ENCODE peak calls at places on chromosomes 4 and X, in ten cellular contexts. One of them, this sample, is unnamed.

GRCh38 chr4:42519803-42520417 is 122.6 kb downstream of the SHISA3 start:
- DNase-seq in heart left ventricle: peak; percentile 23
- DNase-seq in GM23338: peak; percentile 73
- DNase-seq in ascending aorta: no peak
- DNase-seq in naive thymus-derived CD4-positive, alpha-beta T cell: peak; percentile 24
- DNase-seq in CD4-positive, CD25-positive, alpha-beta regulatory T cell: peak; percentile 45
- DNase-seq in lower lobe of right lung: no peak
- DNase-seq in mesenchymal stem cell: peak; percentile 51
- DNase-seq in pancreas: no peak
- DNase-seq in aorta: no peak
- DNase-seq in this sample: no peak

GRCh38 chrX:142266417-142266816 is 61.3 kb upstream of the MAGEC2 start:
- DNase-seq in GM23338: no peak
- DNase-seq in naive thymus-derived CD4-positive, alpha-beta T cell: no peak
- DNase-seq in CD4-positive, CD25-positive, alpha-beta regulatory T cell: no peak
- DNase-seq in lower lobe of right lung: no peak
- DNase-seq in mesenchymal stem cell: no peak
- DNase-seq in ascending aorta: no peak
- DNase-seq in heart left ventricle: no peak
- DNase-seq in aorta: no peak
- DNase-seq in pancreas: no peak
- DNase-seq in this sample: no peak

GRCh38 chrX:111490683-111491082 is 20.8 kb upstream of the SERTM2 start:
- DNase-seq in heart left ventricle: no peak
- DNase-seq in aorta: no peak
- DNase-seq in naive thymus-derived CD4-positive, alpha-beta T cell: no peak
- DNase-seq in GM23338: no peak
- DNase-seq in pancreas: no peak
- DNase-seq in CD4-positive, CD25-positive, alpha-beta regulatory T cell: no peak
- DNase-seq in mesenchymal stem cell: peak; percentile 68
- DNase-seq in lower lobe of right lung: no peak
- DNase-seq in ascending aorta: no peak
- DNase-seq in this sample: no peak

GRCh38 chr4:183788308-183788707 is 116.8 kb upstream of the STOX2 start:
- DNase-seq in ascending aorta: no peak
- DNase-seq in naive thymus-derived CD4-positive, alpha-beta T cell: no peak
- DNase-seq in CD4-positive, CD25-positive, alpha-beta regulatory T cell: no peak
- DNase-seq in lower lobe of right lung: no peak
- DNase-seq in GM23338: no peak
- DNase-seq in aorta: no peak
- DNase-seq in pancreas: no peak
- DNase-seq in mesenchymal stem cell: no peak
- DNase-seq in heart left ventricle: no peak
- DNase-seq in this sample: no peak

GRCh38 chr4:81207793-81208192 is 7.2 kb downstream of the PRKG2 start:
- DNase-seq in mesenchymal stem cell: no peak
- DNase-seq in pancreas: no peak
- DNase-seq in aorta: no peak
- DNase-seq in GM23338: no peak
- DNase-seq in CD4-positive, CD25-positive, alpha-beta regulatory T cell: no peak
- DNase-seq in lower lobe of right lung: no peak
- DNase-seq in ascending aorta: no peak
- DNase-seq in naive thymus-derived CD4-positive, alpha-beta T cell: no peak
- DNase-seq in heart left ventricle: no peak
- DNase-seq in this sample: no peak

GRCh38 chr4:103754844-103755243 is 35.1 kb upstream of the TACR3 start:
- DNase-seq in pancreas: peak; percentile 46
- DNase-seq in mesenchymal stem cell: no peak
- DNase-seq in lower lobe of right lung: no peak
- DNase-seq in naive thymus-derived CD4-positive, alpha-beta T cell: no peak
- DNase-seq in GM23338: no peak
- DNase-seq in aorta: no peak
- DNase-seq in ascending aorta: no peak
- DNase-seq in CD4-positive, CD25-positive, alpha-beta regulatory T cell: no peak
- DNase-seq in heart left ventricle: no peak
- DNase-seq in this sample: no peak

GRCh38 chr4:14180983-14181601 is 553.6 kb upstream of the BOD1L1 start:
- DNase-seq in naive thymus-derived CD4-positive, alpha-beta T cell: no peak
- DNase-seq in heart left ventricle: no peak
- DNase-seq in pancreas: no peak
- DNase-seq in CD4-positive, CD25-positive, alpha-beta regulatory T cell: no peak
- DNase-seq in mesenchymal stem cell: no peak
- DNase-seq in aorta: no peak
- DNase-seq in ascending aorta: no peak
- DNase-seq in GM23338: no peak
- DNase-seq in lower lobe of right lung: no peak
- DNase-seq in this sample: no peak

GRCh38 chr4:173448103-173448502 is 49.2 kb upstream of the SCRG1 start:
- DNase-seq in GM23338: no peak
- DNase-seq in ascending aorta: no peak
- DNase-seq in CD4-positive, CD25-positive, alpha-beta regulatory T cell: no peak
- DNase-seq in mesenchymal stem cell: no peak
- DNase-seq in aorta: no peak
- DNase-seq in pancreas: no peak
- DNase-seq in heart left ventricle: peak; percentile 23
- DNase-seq in lower lobe of right lung: no peak
- DNase-seq in naive thymus-derived CD4-positive, alpha-beta T cell: no peak
- DNase-seq in this sample: no peak

GRCh38 chr4:136713140-136713539 is 819.2 kb downstream of the PCDH18 start:
- DNase-seq in ascending aorta: no peak
- DNase-seq in GM23338: peak; percentile 36
- DNase-seq in aorta: no peak
- DNase-seq in lower lobe of right lung: no peak
- DNase-seq in naive thymus-derived CD4-positive, alpha-beta T cell: no peak
- DNase-seq in mesenchymal stem cell: peak; percentile 53
- DNase-seq in pancreas: no peak
- DNase-seq in heart left ventricle: no peak
- DNase-seq in CD4-positive, CD25-positive, alpha-beta regulatory T cell: no peak
- DNase-seq in this sample: no peak

GRCh38 chrX:100356497-100356896 is 53.6 kb downstream of the PCDH19 start:
- DNase-seq in lower lobe of right lung: no peak
- DNase-seq in naive thymus-derived CD4-positive, alpha-beta T cell: no peak
- DNase-seq in mesenchymal stem cell: no peak
- DNase-seq in ascending aorta: no peak
- DNase-seq in heart left ventricle: no peak
- DNase-seq in pancreas: no peak
- DNase-seq in CD4-positive, CD25-positive, alpha-beta regulatory T cell: no peak
- DNase-seq in GM23338: no peak
- DNase-seq in aorta: no peak
- DNase-seq in this sample: no peak

GRCh38 chr4:101259876-101260275 is 87.5 kb downstream of the PPP3CA start:
- DNase-seq in CD4-positive, CD25-positive, alpha-beta regulatory T cell: no peak
- DNase-seq in ascending aorta: no peak
- DNase-seq in heart left ventricle: no peak
- DNase-seq in lower lobe of right lung: no peak
- DNase-seq in aorta: no peak
- DNase-seq in GM23338: no peak
- DNase-seq in pancreas: no peak
- DNase-seq in mesenchymal stem cell: no peak
- DNase-seq in naive thymus-derived CD4-positive, alpha-beta T cell: no peak
- DNase-seq in this sample: no peak

GRCh38 chr4:101458914-101459313 is 111.6 kb upstream of the PPP3CA start:
- DNase-seq in naive thymus-derived CD4-positive, alpha-beta T cell: no peak
- DNase-seq in heart left ventricle: no peak
- DNase-seq in lower lobe of right lung: no peak
- DNase-seq in GM23338: no peak
- DNase-seq in mesenchymal stem cell: peak; percentile 77
- DNase-seq in ascending aorta: no peak
- DNase-seq in pancreas: no peak
- DNase-seq in aorta: no peak
- DNase-seq in CD4-positive, CD25-positive, alpha-beta regulatory T cell: no peak
- DNase-seq in this sample: no peak

GRCh38 chr4:80577991-80578390 is 242.5 kb downstream of the CFAP299 start:
- DNase-seq in ascending aorta: no peak
- DNase-seq in naive thymus-derived CD4-positive, alpha-beta T cell: no peak
- DNase-seq in lower lobe of right lung: no peak
- DNase-seq in GM23338: no peak
- DNase-seq in pancreas: no peak
- DNase-seq in heart left ventricle: no peak
- DNase-seq in aorta: no peak
- DNase-seq in CD4-positive, CD25-positive, alpha-beta regulatory T cell: no peak
- DNase-seq in mesenchymal stem cell: no peak
- DNase-seq in this sample: no peak

GRCh38 chr4:65651031-65651430 is 19.3 kb downstream of the EPHA5 start:
- DNase-seq in mesenchymal stem cell: no peak
- DNase-seq in ascending aorta: no peak
- DNase-seq in aorta: no peak
- DNase-seq in CD4-positive, CD25-positive, alpha-beta regulatory T cell: no peak
- DNase-seq in lower lobe of right lung: no peak
- DNase-seq in heart left ventricle: no peak
- DNase-seq in GM23338: no peak
- DNase-seq in pancreas: no peak
- DNase-seq in naive thymus-derived CD4-positive, alpha-beta T cell: no peak
- DNase-seq in this sample: no peak

GRCh38 chrX:40105016-40105790 is 7.4 kb upstream of the BCOR start:
- DNase-seq in naive thymus-derived CD4-positive, alpha-beta T cell: no peak
- DNase-seq in aorta: peak; percentile 82
- DNase-seq in CD4-positive, CD25-positive, alpha-beta regulatory T cell: no peak
- DNase-seq in GM23338: no peak
- DNase-seq in ascending aorta: no peak
- DNase-seq in mesenchymal stem cell: peak; percentile 57
- DNase-seq in lower lobe of right lung: peak; percentile 61
- DNase-seq in heart left ventricle: peak; percentile 44
- DNase-seq in pancreas: peak; percentile 67
- DNase-seq in this sample: no peak

GRCh38 chrX:40103565-40104323 is 6.0 kb upstream of the BCOR start:
- DNase-seq in CD4-positive, CD25-positive, alpha-beta regulatory T cell: no peak
- DNase-seq in GM23338: no peak
- DNase-seq in ascending aorta: no peak
- DNase-seq in pancreas: no peak
- DNase-seq in naive thymus-derived CD4-positive, alpha-beta T cell: no peak
- DNase-seq in heart left ventricle: no peak
- DNase-seq in lower lobe of right lung: no peak
- DNase-seq in mesenchymal stem cell: peak; percentile 20
- DNase-seq in aorta: no peak
- DNase-seq in this sample: no peak

GRCh38 chrX:40102393-40103381 is 4.9 kb upstream of the BCOR start:
- DNase-seq in pancreas: peak; percentile 33
- DNase-seq in aorta: no peak
- DNase-seq in GM23338: no peak
- DNase-seq in heart left ventricle: no peak
- DNase-seq in CD4-positive, CD25-positive, alpha-beta regulatory T cell: no peak
- DNase-seq in ascending aorta: no peak
- DNase-seq in naive thymus-derived CD4-positive, alpha-beta T cell: no peak
- DNase-seq in mesenchymal stem cell: peak; percentile 36
- DNase-seq in lower lobe of right lung: no peak
- DNase-seq in this sample: no peak

GRCh38 chrX:40105791-40106676 is 8.3 kb upstream of the BCOR start:
- DNase-seq in pancreas: peak; percentile 79
- DNase-seq in ascending aorta: no peak
- DNase-seq in heart left ventricle: peak; percentile 79
- DNase-seq in aorta: peak; percentile 91
- DNase-seq in mesenchymal stem cell: peak; percentile 71
- DNase-seq in CD4-positive, CD25-positive, alpha-beta regulatory T cell: peak; percentile 65
- DNase-seq in GM23338: peak; percentile 76
- DNase-seq in lower lobe of right lung: peak; percentile 82
- DNase-seq in naive thymus-derived CD4-positive, alpha-beta T cell: peak; percentile 69
- DNase-seq in this sample: peak; percentile 67

DNA sequence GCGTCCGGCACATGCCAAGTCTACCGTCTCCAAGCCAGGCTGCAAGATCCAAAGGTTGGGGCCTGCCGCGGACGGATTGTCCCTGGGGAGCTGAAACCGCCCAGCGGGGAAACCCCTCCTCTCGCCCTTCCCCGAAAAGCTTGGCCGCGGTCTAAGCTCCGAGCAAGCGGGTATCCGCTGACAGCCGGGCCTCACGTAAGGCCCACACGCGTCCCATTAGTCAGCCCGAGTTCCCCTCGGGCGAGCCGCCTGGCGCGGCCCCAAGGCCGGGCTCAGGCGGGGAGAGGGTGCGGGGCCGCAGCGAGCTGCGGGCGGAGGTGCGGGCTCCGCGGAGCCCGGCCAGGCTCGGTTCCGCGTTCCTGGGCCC is 6.9 kb upstream of the BCOR start:
- DNase-seq in lower lobe of right lung: peak; percentile 60
- DNase-seq in CD4-positive, CD25-positive, alpha-beta regulatory T cell: no peak
- DNase-seq in mesenchymal stem cell: peak; percentile 89
- DNase-seq in pancreas: peak; percentile 70
- DNase-seq in ascending aorta: no peak
- DNase-seq in aorta: peak; percentile 90
- DNase-seq in heart left ventricle: peak; percentile 43
- DNase-seq in naive thymus-derived CD4-positive, alpha-beta T cell: no peak
- DNase-seq in GM23338: no peak
- DNase-seq in this sample: no peak
- H3K27ac ChIP-seq in lower lobe of right lung: peak overlapping the region; percentile 84
- H3K27ac ChIP-seq in CD4-positive, CD25-positive, alpha-beta regulatory T cell: no peak overlapping the region
- H3K27ac ChIP-seq in mesenchymal stem cell: no peak overlapping the region
- H3K27ac ChIP-seq in pancreas: peak overlapping the region; percentile 92
- H3K27ac ChIP-seq in ascending aorta: peak overlapping the region; percentile 96
- H3K27ac ChIP-seq in aorta: no peak overlapping the region
- H3K27ac ChIP-seq in heart left ventricle: peak overlapping the region; percentile 92
- H3K27ac ChIP-seq in naive thymus-derived CD4-positive, alpha-beta T cell: peak overlapping the region; percentile 61
- H3K27ac ChIP-seq in GM23338: no peak overlapping the region
- H3K27ac ChIP-seq in this sample: peak overlapping the region; percentile 43

GRCh38 chr4:3515646-3516045 is 16.6 kb downstream of the LRPAP1 start:
- DNase-seq in ascending aorta: no peak
- DNase-seq in naive thymus-derived CD4-positive, alpha-beta T cell: no peak
- DNase-seq in CD4-positive, CD25-positive, alpha-beta regulatory T cell: no peak
- DNase-seq in GM23338: no peak
- DNase-seq in lower lobe of right lung: peak; percentile 44
- DNase-seq in mesenchymal stem cell: no peak
- DNase-seq in pancreas: peak; percentile 26
- DNase-seq in aorta: peak; percentile 72
- DNase-seq in heart left ventricle: no peak
- DNase-seq in this sample: no peak
- H3K36me3 ChIP-seq in ascending aorta: peaks cover 93% of the 10 kb centered on the region
- H3K36me3 ChIP-seq in naive thymus-derived CD4-positive, alpha-beta T cell: peaks cover 23% of the 10 kb centered on the region
- H3K36me3 ChIP-seq in CD4-positive, CD25-positive, alpha-beta regulatory T cell: peaks cover 79% of the 10 kb centered on the region
- H3K36me3 ChIP-seq in GM23338: peaks cover 10% of the 10 kb centered on the region
- H3K36me3 ChIP-seq in lower lobe of right lung: peaks cover 92% of the 10 kb centered on the region
- H3K36me3 ChIP-seq in mesenchymal stem cell: peaks cover 94% of the 10 kb centered on the region
- H3K36me3 ChIP-seq in pancreas: peaks cover 15% of the 10 kb centered on the region
- H3K36me3 ChIP-seq in aorta: peaks cover 4% of the 10 kb centered on the region
- H3K36me3 ChIP-seq in heart left ventricle: peaks cover 18% of the 10 kb centered on the region
- H3K36me3 ChIP-seq in this sample: peaks cover 29% of the 10 kb centered on the region

GRCh38 chr4:123060039-123060770 is 137.8 kb upstream of the NUDT6 start:
- DNase-seq in heart left ventricle: no peak
- DNase-seq in naive thymus-derived CD4-positive, alpha-beta T cell: no peak
- DNase-seq in mesenchymal stem cell: no peak
- DNase-seq in aorta: peak; percentile 52
- DNase-seq in ascending aorta: no peak
- DNase-seq in GM23338: peak; percentile 17
- DNase-seq in pancreas: no peak
- DNase-seq in CD4-positive, CD25-positive, alpha-beta regulatory T cell: no peak
- DNase-seq in lower lobe of right lung: no peak
- DNase-seq in this sample: no peak
- H3K4me3 ChIP-seq in heart left ventricle: no peak overlapping the region
- H3K4me3 ChIP-seq in naive thymus-derived CD4-positive, alpha-beta T cell: no peak overlapping the region
- H3K4me3 ChIP-seq in mesenchymal stem cell: no peak overlapping the region
- H3K4me3 ChIP-seq in aorta: no peak overlapping the region
- H3K4me3 ChIP-seq in ascending aorta: no peak overlapping the region
- H3K4me3 ChIP-seq in GM23338: no peak overlapping the region
- H3K4me3 ChIP-seq in pancreas: no peak overlapping the region
- H3K4me3 ChIP-seq in CD4-positive, CD25-positive, alpha-beta regulatory T cell: no peak overlapping the region
- H3K4me3 ChIP-seq in lower lobe of right lung: no peak overlapping the region
- H3K4me3 ChIP-seq in this sample: no peak overlapping the region

DNA sequence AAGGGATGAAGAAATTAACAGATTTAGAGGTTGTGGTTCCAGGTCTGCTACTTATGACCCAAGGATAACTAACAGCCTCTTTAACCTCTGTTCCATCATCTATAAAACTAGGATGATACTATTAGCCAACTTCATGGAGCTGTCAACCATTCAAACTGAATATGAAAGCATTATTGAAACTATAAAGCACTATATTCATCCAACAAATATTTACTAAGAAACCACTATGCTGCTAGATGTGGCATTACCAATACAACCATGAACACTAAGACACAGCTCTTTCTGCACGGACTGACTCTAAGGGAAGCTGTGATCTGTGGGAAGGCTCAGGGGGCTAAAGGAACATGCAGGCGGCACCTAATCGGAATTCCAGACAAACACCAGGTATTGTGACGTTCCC is 66.0 kb downstream of the APBB2 start:
- DNase-seq in naive thymus-derived CD4-positive, alpha-beta T cell: no peak
- DNase-seq in CD4-positive, CD25-positive, alpha-beta regulatory T cell: no peak
- DNase-seq in lower lobe of right lung: no peak
- DNase-seq in ascending aorta: no peak
- DNase-seq in mesenchymal stem cell: no peak
- DNase-seq in aorta: no peak
- DNase-seq in heart left ventricle: no peak
- DNase-seq in GM23338: no peak
- DNase-seq in pancreas: no peak
- DNase-seq in this sample: no peak
- H3K27ac ChIP-seq in naive thymus-derived CD4-positive, alpha-beta T cell: no peak overlapping the region
- H3K27ac ChIP-seq in CD4-positive, CD25-positive, alpha-beta regulatory T cell: no peak overlapping the region
- H3K27ac ChIP-seq in lower lobe of right lung: no peak overlapping the region
- H3K27ac ChIP-seq in ascending aorta: peak overlapping the region; percentile 92
- H3K27ac ChIP-seq in mesenchymal stem cell: no peak overlapping the region
- H3K27ac ChIP-seq in aorta: no peak overlapping the region
- H3K27ac ChIP-seq in heart left ventricle: no peak overlapping the region
- H3K27ac ChIP-seq in GM23338: no peak overlapping the region
- H3K27ac ChIP-seq in pancreas: no peak overlapping the region
- H3K27ac ChIP-seq in this sample: no peak overlapping the region

This sample was measured in CD8-positive, alpha-beta memory T cell.